ENCODE peak calls at places on chromosome 3, in eight cellular contexts. R is omental fat pad, J is fibroblast of mammary gland, F is GM06990, E is HFFc6, D is astrocyte of the spinal cord, S is fibroblast of lung, Q is H9. L is an unnamed sample.

GRCh38 chr3:182392182-182392917 is 401.0 kb upstream of the ATP11B start:
- DNase-seq in S (no peak), R (no peak), E (no peak), Q (no peak), F (no peak), J (no peak), D (no peak), L (no peak)

GRCh38 chr3:99753268-99753975 is 64.2 kb upstream of the CMSS1 start:
- DNase-seq in R (no peak), S (peak), D (peak), J (peak), E (peak), F (peak), Q (peak), L (no peak)

GRCh38 chr3:9916734-9917680 is at the start of gene IL17RC:
- DNase-seq in R (peak), E (peak), D (peak), Q (peak), S (peak), J (peak), F (no peak), L (peak)

GRCh38 chr3:171346011-171346410 is 114.2 kb downstream of the TNIK start:
- DNase-seq in R (no peak), F (no peak), J (no peak), S (no peak), E (no peak), Q (no peak), D (no peak), L (no peak)

GRCh38 chr3:141452045-141452444 is 34.8 kb upstream of the RASA2 start:
- DNase-seq in R (no peak), E (peak), J (peak), Q (no peak), D (peak), S (peak), F (no peak), L (no peak)

GRCh38 chr3:153835540-153835939 is 285.6 kb upstream of the ARHGEF26 start:
- DNase-seq in D (no peak), E (no peak), Q (peak), J (peak), R (no peak), S (no peak), F (no peak), L (no peak)

GRCh38 chr3:51967384-51968174 is at the start of gene PCBP4:
- DNase-seq in Q (peak), R (no peak), D (peak), E (peak), F (no peak), S (peak), J (no peak), L (peak)

GRCh38 chr3:101602731-101603130 is 28.8 kb downstream of the PCNP start:
- DNase-seq in D (no peak), R (no peak), F (no peak), Q (no peak), J (no peak), S (no peak), E (no peak), L (no peak)

GRCh38 chr3:135034291-135034768 is 239.3 kb downstream of the EPHB1 start:
- DNase-seq in F (no peak), J (no peak), R (no peak), D (no peak), E (no peak), Q (no peak), S (no peak), L (no peak)

GRCh38 chr3:51620543-51620942 is 50.5 kb upstream of the TEX264 start:
- DNase-seq in S (peak), D (peak), E (no peak), F (no peak), R (no peak), Q (no peak), J (peak), L (no peak)

GRCh38 chr3:53185761-53186465 is 24.9 kb downstream of the PRKCD start:
- DNase-seq in E (no peak), Q (no peak), J (no peak), S (no peak), D (no peak), R (no peak), F (no peak), L (no peak)

GRCh38 chr3:45832691-45833090 is 9.2 kb downstream of the LZTFL1 start:
- DNase-seq in D (no peak), R (no peak), S (no peak), E (no peak), Q (no peak), F (no peak), J (peak), L (no peak)

GRCh38 chr3:29284578-29284977 is 3.7 kb downstream of the RBMS3 start:
- DNase-seq in R (no peak), E (no peak), J (no peak), D (no peak), F (no peak), S (no peak), Q (no peak), L (no peak)

GRCh38 chr3:125231895-125232294 is 19.3 kb upstream of the SLC12A8 start:
- DNase-seq in F (peak), J (peak), Q (no peak), R (no peak), D (peak), E (peak), S (peak), L (no peak)

GRCh38 chr3:77147836-77148578 is 108.1 kb downstream of the ROBO2 start:
- DNase-seq in R (no peak), S (peak), E (no peak), J (no peak), D (peak), Q (peak), F (no peak), L (no peak)

GRCh38 chr3:103057477-103057876 is 622.7 kb downstream of the ZPLD1 start:
- DNase-seq in D (no peak), Q (no peak), R (no peak), J (no peak), F (no peak), S (no peak), E (no peak), L (no peak)

GRCh38 chr3:47418167-47419082 is 37.6 kb downstream of the PTPN23 start:
- DNase-seq in E (no peak), F (no peak), D (no peak), J (no peak), S (no peak), Q (no peak), R (no peak), L (no peak)

GRCh38 chr3:4823385-4823784 is 155.9 kb upstream of the BHLHE40 start:
- DNase-seq in S (no peak), J (no peak), E (no peak), R (no peak), F (no peak), D (no peak), Q (no peak), L (no peak)

GRCh38 chr3:98670020-98670419 is 76.6 kb upstream of the CPOX start:
- DNase-seq in E (no peak), R (no peak), J (no peak), S (peak), D (no peak), Q (no peak), F (no peak), L (no peak)

GRCh38 chr3:69791111-69791510 is 51.8 kb downstream of the MITF start:
- DNase-seq in F (no peak), D (peak), Q (no peak), J (peak), R (peak), S (peak), E (peak), L (no peak)

GRCh38 chr3:190120161-190121060 is at the start of gene P3H2:
- DNase-seq in Q (peak), J (peak), R (no peak), E (peak), F (peak), D (peak), S (peak), L (peak)

GRCh38 chr3:10164546-10165393 is at the start of gene IRAK2:
- DNase-seq in E (peak), Q (peak), D (peak), J (peak), S (peak), R (no peak), F (peak), L (peak)

GRCh38 chr3:52428151-52429005 is 16.5 kb downstream of the SEMA3G start:
- DNase-seq in E (peak), S (peak), J (peak), F (no peak), R (peak), D (peak), Q (peak), L (peak)

GRCh38 chr3:158918451-158918850 is 116.6 kb downstream of the MFSD1 start:
- DNase-seq in E (no peak), R (no peak), D (no peak), F (no peak), Q (no peak), J (no peak), S (peak), L (no peak)

GRCh38 chr3:69787436-69788168 is 48.3 kb downstream of the MITF start:
- DNase-seq in F (no peak), S (peak), J (peak), E (peak), Q (no peak), R (no peak), D (peak), L (no peak)

GRCh38 chr3:37944243-37944955 is 46.2 kb upstream of the VILL start:
- DNase-seq in F (no peak), Q (no peak), S (no peak), D (no peak), R (no peak), J (no peak), E (no peak), L (no peak)

GRCh38 chr3:123980539-123980938 is 11.4 kb downstream of the ROPN1 start:
- DNase-seq in S (no peak), Q (no peak), R (no peak), E (no peak), J (no peak), D (no peak), F (no peak), L (no peak)

GRCh38 chr3:48240000-48240710 is 749 bp upstream of the ZNF589 start:
- DNase-seq in D (no peak), R (no peak), Q (peak), S (no peak), E (no peak), J (no peak), F (no peak), L (no peak)

GRCh38 chr3:195768414-195768813 is 43.3 kb downstream of the MUC4 start:
- DNase-seq in Q (no peak), S (no peak), J (no peak), D (no peak), R (no peak), F (no peak), E (no peak), L (no peak)

GRCh38 chr3:64909011-64909410 is 221.2 kb upstream of the ADAMTS9 start:
- DNase-seq in R (no peak), F (no peak), D (no peak), J (no peak), S (no peak), E (no peak), Q (no peak), L (no peak)

GRCh38 chr3:174439621-174440349 is 419.3 kb upstream of the NAALADL2 start:
- DNase-seq in S (peak), J (peak), D (peak), R (no peak), F (no peak), Q (no peak), E (peak), L (peak)

DNA sequence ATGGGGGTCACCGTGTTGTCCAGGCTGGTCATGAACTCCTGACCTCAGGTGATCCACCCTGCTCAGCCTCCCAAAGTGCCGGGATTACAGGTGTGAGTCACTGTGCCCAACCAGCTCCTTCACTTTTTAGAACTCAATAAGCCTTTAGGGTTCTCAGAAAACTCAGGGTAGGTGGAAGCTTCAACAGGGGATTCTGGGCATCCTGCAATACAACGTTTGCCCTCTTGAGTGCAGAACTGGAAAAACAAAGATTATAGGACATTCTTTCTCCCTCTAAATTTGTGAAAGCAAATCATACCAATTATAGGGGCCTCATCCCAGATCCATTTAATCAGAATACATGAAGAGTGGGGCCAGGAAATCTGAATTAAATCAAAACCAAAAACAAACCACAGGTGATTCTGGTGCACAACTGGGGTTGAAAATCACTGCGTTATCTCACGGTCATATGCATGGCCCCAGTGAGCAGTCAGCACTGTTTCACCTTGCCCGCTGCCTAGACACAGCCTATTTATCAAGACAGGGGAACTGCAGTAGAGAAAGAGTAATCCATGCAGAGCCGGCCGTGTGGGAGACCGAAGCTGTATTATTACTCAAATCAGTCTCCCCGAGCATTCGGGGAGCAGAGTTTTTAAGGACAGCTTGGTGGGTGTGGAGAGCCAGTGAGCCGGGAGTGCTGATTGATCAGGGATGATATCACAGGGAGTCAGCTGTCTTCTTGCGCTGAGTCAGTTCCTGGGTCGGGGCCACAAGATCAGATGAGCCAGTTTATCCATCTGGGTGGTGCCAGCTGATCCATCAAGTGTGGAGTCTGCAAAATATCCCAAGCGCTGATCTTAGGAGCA is 58.4 kb downstream of the TMEM44 start:
- DNase-seq in Q (no peak), R (no peak), S (peak), D (no peak), E (peak), J (peak), F (no peak), L (no peak)
- TF ChIP-seq CTCF in Q (no peak), R (no peak), S (peak), D (peak), E (peak), J (peak), F (no peak), L (no peak)

DNA sequence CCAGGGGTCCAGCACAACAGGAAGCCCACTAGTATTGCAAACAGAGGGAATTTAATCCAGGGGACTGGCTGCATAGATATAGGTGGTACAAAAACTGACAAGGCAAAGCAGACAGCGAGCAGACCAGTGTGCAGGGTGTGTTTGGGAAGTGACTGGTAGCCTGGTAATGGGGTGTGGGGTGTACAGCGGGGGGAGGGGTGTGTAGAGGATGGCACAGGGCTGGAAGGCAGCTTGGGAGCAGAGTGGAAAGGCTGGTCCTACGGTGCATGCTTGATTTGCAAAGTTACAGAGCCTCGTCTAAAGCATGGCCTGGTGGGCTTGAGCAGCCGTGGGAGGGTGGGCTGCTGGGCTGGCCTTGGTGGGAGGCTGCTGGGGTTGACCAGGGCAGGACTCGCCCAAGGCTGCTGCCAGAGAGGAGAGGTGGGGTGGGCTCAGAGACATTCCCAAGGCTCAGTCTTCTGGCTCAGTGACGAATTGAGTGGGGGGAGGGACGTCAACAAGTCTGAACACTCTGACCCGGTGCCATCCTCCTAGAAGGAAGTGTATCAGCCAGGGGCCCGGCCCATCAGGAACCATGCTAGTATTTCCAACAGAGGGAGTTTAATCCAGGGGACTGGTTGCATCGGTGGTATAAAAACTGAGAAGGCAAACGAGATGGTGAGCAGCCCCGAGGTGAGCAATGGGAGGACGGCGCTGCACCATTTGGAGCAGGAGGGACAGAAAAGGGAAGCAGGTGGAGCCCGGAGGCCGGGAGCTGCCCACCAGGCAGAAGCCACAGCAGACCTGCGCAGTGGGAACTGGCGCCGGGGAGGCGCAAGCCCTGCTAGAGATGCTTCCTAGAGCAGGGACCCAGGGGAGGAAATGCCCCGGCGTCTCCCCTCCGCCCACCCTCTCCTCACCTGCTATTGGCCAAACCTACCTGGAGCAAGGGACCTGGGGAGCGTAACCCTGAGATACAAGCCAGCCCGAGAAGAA is 29.2 kb downstream of the CPN2 start:
- DNase-seq in D (no peak), F (no peak), R (no peak), E (no peak), Q (no peak), S (no peak), J (no peak), L (no peak)
- TF ChIP-seq CTCF in D (no peak), F (no peak), R (no peak), E (no peak), Q (no peak), S (no peak), J (no peak), L (no peak)

GRCh38 chr3:12920967-12921366 is 79.6 kb upstream of the RPL32 start:
- DNase-seq in J (no peak), Q (no peak), S (no peak), D (no peak), F (no peak), R (no peak), E (no peak), L (no peak)
- TF ChIP-seq CTCF in J (no peak), Q (no peak), S (no peak), D (no peak), F (no peak), R (no peak), E (no peak), L (no peak)

DNA sequence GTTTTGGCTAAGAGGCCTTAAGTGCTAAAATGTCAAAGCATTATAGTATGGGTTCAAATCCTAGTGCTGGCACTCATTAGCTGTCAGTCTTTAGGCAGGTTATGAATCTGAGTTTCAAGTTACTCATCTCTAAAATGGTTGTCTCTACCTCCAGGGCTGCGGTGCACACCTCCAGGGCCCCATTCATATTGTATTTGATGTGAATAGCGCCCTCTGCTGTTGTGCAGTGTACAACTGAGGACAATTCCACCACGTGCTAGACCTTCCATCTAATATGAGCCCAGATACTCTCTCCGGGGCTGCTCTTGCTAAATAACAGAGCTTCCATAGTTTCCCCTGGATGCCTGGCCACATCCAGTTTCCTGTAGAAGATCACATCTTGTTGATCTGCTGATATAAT is 54.3 kb downstream of the OXNAD1 start:
- DNase-seq in Q (peak), S (no peak), R (no peak), E (no peak), J (peak), D (no peak), F (no peak), L (no peak)
- TF ChIP-seq CTCF in Q (peak), S (no peak), R (no peak), E (peak), J (peak), D (peak), F (peak), L (no peak)

DNA sequence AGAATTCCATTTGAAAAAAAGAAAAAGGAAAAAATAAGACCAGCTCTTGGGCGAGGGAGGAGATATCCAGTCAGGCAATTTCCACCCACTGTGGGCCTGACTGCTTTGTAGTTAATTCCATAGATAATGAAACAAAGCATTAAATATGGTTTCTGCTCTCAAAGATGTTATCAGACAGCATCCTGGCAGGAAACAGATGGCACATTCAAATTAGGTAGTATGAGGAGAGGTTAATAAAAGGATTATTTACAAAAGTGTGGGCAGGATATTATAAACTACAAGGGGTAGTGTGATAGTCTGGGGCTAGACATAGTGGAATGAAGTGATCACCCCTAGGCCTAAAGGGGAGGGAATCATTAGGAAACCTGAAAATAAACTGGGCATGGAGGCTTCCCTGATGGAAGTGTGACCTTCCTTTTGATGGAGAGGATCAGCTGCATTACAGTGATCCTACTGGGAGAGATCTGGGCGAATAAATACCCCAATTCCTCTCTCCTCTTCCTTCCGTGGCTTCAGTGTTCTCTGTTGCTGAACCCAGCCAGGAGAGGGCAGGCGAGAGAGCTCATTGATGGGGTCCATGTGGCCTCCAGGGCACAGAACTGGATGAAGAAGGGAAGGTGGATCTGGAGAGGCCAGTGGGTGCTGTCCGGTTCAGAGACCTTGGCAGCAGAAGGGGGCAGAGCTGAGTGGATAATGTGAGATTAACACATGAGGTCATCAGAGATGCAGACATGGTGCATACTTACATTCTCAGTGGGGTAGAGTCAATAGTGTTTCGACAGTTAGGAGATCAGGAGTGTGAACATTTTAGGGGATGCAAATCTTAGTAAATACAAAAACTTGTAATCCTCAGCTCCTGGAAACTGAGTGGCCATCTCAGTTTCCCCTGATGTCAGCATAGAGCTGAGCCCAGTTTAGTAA is 193.5 kb downstream of the CLSTN2 start:
- DNase-seq in S (no peak), R (no peak), F (peak), Q (peak), J (peak), D (no peak), E (peak), L (no peak)
- TF ChIP-seq CTCF in S (peak), R (no peak), F (peak), Q (peak), J (peak), D (peak), E (peak), L (no peak)

GRCh38 chr3:137409584-137409983 is 354.5 kb upstream of the SOX14 start:
- DNase-seq in D (no peak), S (no peak), J (no peak), R (no peak), F (no peak), E (no peak), Q (no peak), L (no peak)
- TF ChIP-seq CTCF in D (no peak), S (no peak), J (no peak), R (no peak), F (peak), E (peak), Q (peak), L (no peak)

GRCh38 chr3:24583004-24583403 is 88.4 kb upstream of the THRB start:
- DNase-seq in Q (no peak), S (no peak), F (no peak), D (no peak), J (peak), R (no peak), E (no peak), L (no peak)
- TF ChIP-seq CTCF in Q (peak), S (peak), F (peak), D (peak), J (peak), R (no peak), E (no peak), L (no peak)